ENCODE peak calls at places on chromosomes 7 and 10, in four cellular contexts. One of them, this sample, is unnamed.

GRCh38 chr7:97982647-97983046 is 7.3 kb downstream of the OCM2 start:
- DNase-seq in K562: no peak
- DNase-seq in GM23338: peak
- DNase-seq in GM12878: no peak
- DNase-seq in this sample: no peak

GRCh38 chr10:44965651-44966097 is 6.1 kb downstream of the RASSF4 start:
- DNase-seq in K562: no peak
- DNase-seq in GM23338: no peak
- DNase-seq in GM12878: no peak
- DNase-seq in this sample: no peak

GRCh38 chr7:82985144-82985802 is 177.4 kb downstream of the PCLO start:
- DNase-seq in K562: no peak
- DNase-seq in GM23338: no peak
- DNase-seq in GM12878: no peak
- DNase-seq in this sample: peak

GRCh38 chr10:17923728-17924127 is 28.0 kb upstream of the SLC39A12 start:
- DNase-seq in K562: no peak
- DNase-seq in GM23338: no peak
- DNase-seq in GM12878: no peak
- DNase-seq in this sample: peak

GRCh38 chr7:141451232-141451631 is 100.0 kb upstream of the AGK start:
- DNase-seq in K562: no peak
- DNase-seq in GM23338: no peak
- DNase-seq in GM12878: no peak
- DNase-seq in this sample: no peak

GRCh38 chr10:31526681-31527080 is 207.7 kb downstream of the ZEB1 start:
- DNase-seq in K562: no peak
- DNase-seq in GM23338: peak
- DNase-seq in GM12878: no peak
- DNase-seq in this sample: no peak

GRCh38 chr10:26780793-26781601 is 79.8 kb downstream of the ABI1 start:
- DNase-seq in K562: no peak
- DNase-seq in GM23338: peak
- DNase-seq in GM12878: peak
- DNase-seq in this sample: peak

GRCh38 chr7:16850772-16851466 is 30.9 kb downstream of the AGR3 start:
- DNase-seq in K562: no peak
- DNase-seq in GM23338: no peak
- DNase-seq in GM12878: no peak
- DNase-seq in this sample: no peak

GRCh38 chr7:100632951-100633717 is 8.2 kb downstream of the TFR2 start:
- DNase-seq in K562: peak
- DNase-seq in GM23338: peak
- DNase-seq in GM12878: no peak
- DNase-seq in this sample: peak

GRCh38 chr7:50470250-50471163 is 20.4 kb upstream of the FIGNL1 start:
- DNase-seq in K562: no peak
- DNase-seq in GM23338: no peak
- DNase-seq in GM12878: no peak
- DNase-seq in this sample: no peak

GRCh38 chr7:1136841-1137516 is 23.0 kb downstream of the ZFAND2A start:
- DNase-seq in K562: no peak
- DNase-seq in GM23338: peak
- DNase-seq in GM12878: no peak
- DNase-seq in this sample: peak

GRCh38 chr10:4812952-4813351 is 13.1 kb upstream of the AKR1E2 start:
- DNase-seq in K562: peak
- DNase-seq in GM23338: no peak
- DNase-seq in GM12878: no peak
- DNase-seq in this sample: peak

GRCh38 chr10:81915517-81915916 is 40.5 kb downstream of the NRG3 start:
- DNase-seq in K562: no peak
- DNase-seq in GM23338: peak
- DNase-seq in GM12878: no peak
- DNase-seq in this sample: no peak

GRCh38 chr10:93481213-93481930 is 762 bp downstream of the MYOF start:
- DNase-seq in K562: no peak
- DNase-seq in GM23338: no peak
- DNase-seq in GM12878: no peak
- DNase-seq in this sample: no peak

GRCh38 chr10:123134915-123135414 is 805 bp upstream of the HMX3 start:
- DNase-seq in K562: peak
- DNase-seq in GM23338: peak
- DNase-seq in GM12878: no peak
- DNase-seq in this sample: no peak

GRCh38 chr7:47405921-47406765 is 175.8 kb downstream of the TNS3 start:
- DNase-seq in K562: no peak
- DNase-seq in GM23338: no peak
- DNase-seq in GM12878: no peak
- DNase-seq in this sample: no peak

GRCh38 chr7:73742753-73743641 is 4.4 kb upstream of the ABHD11 start:
- DNase-seq in K562: no peak
- DNase-seq in GM23338: peak
- DNase-seq in GM12878: no peak
- DNase-seq in this sample: no peak

GRCh38 chr7:146314962-146315361 is 198.4 kb downstream of the CNTNAP2 start:
- DNase-seq in K562: no peak
- DNase-seq in GM23338: no peak
- DNase-seq in GM12878: no peak
- DNase-seq in this sample: no peak

GRCh38 chr7:151059362-151060112 is at the start of gene SLC4A2:
- DNase-seq in K562: peak
- DNase-seq in GM23338: peak
- DNase-seq in GM12878: no peak
- DNase-seq in this sample: peak

GRCh38 chr10:127848226-127848625 is 44.5 kb downstream of the CLRN3 start:
- DNase-seq in K562: no peak
- DNase-seq in GM23338: no peak
- DNase-seq in GM12878: no peak
- DNase-seq in this sample: no peak
- TF ChIP-seq JUNB in K562: no peak
- TF ChIP-seq JUNB in GM23338: no peak
- TF ChIP-seq JUNB in GM12878: no peak
- TF ChIP-seq JUNB in this sample: no peak

GRCh38 chr7:142720981-142721380 is 28.3 kb upstream of the PRSS1 start:
- DNase-seq in K562: no peak
- DNase-seq in GM23338: no peak
- DNase-seq in GM12878: no peak
- DNase-seq in this sample: no peak

GRCh38 chr7:142718314-142718713 is 31.0 kb upstream of the PRSS1 start:
- DNase-seq in K562: no peak
- DNase-seq in GM23338: no peak
- DNase-seq in GM12878: no peak
- DNase-seq in this sample: no peak

GRCh38 chr7:142720140-142720773 is 29.0 kb upstream of the PRSS1 start:
- DNase-seq in K562: no peak
- DNase-seq in GM23338: no peak
- DNase-seq in GM12878: no peak
- DNase-seq in this sample: no peak

GRCh38 chr7:142717453-142717852 is 31.8 kb upstream of the PRSS1 start:
- DNase-seq in K562: no peak
- DNase-seq in GM23338: no peak
- DNase-seq in GM12878: no peak
- DNase-seq in this sample: no peak

DNA sequence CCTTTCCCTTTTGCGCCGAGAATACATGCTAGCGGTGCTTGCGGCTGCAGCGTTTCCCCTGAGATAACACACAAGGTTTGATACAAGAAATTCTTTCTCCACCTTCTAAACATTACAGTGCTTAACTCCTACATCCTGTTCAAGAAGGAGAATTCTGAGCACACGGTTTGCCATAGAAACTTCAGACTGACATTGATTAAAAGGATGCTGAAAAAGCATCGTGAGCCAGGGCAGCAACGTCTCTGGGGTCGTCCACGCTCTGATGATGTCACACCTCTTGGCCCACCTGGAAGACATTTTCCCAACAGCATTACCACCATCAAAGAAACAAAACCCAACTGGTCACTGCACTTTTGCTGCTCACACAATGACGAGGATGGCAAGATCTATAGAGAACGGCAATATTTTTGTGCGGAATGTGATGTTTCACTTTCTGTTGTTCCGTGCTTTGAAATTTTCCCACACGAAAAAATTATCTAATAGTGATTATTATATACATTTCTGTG is 26.9 kb upstream of the PRSS1 start:
- DNase-seq in K562: no peak
- DNase-seq in GM23338: no peak
- DNase-seq in GM12878: no peak
- DNase-seq in this sample: no peak
- TF ChIP-seq JUNB in K562: no peak
- TF ChIP-seq JUNB in GM23338: no peak
- TF ChIP-seq JUNB in GM12878: no peak
- TF ChIP-seq JUNB in this sample: no peak

GRCh38 chr7:99004781-99005500 is 126.6 kb downstream of the TRRAP start:
- DNase-seq in K562: no peak
- DNase-seq in GM23338: no peak
- DNase-seq in GM12878: no peak
- DNase-seq in this sample: no peak
- TF ChIP-seq JUNB in K562: no peak
- TF ChIP-seq JUNB in GM23338: no peak
- TF ChIP-seq JUNB in GM12878: no peak
- TF ChIP-seq JUNB in this sample: no peak

DNA sequence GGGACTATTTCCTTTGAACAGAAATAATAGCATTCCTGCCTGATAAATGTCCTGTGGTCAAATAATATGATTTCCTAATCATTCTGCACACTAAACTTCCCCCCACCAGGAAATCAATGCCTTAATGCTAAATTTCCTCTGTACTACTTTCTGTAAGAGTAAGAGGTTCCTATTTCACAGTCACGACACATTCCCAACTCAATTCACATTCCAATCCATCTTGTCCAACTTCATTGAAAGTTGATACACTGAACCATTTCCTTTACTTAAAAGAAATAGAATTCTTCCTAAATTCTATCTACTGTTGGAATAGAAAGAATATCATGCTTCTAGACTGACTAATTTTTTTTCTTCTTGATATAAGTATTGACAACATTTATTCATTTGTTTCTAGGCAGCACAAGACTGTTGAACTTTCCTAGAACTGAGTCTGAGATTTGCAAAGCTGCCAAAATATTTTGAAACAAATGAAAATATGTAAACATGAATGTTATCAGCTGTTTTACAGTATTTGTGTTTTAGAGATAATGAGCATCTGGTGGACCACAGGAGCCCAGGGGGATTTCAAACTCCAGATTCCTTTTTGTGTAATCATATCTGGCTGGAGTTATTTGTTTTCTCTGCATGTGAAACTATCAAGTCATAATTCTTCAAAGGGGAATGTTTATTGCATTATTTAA is 121.5 kb downstream of the TPST1 start:
- DNase-seq in K562: no peak
- DNase-seq in GM23338: no peak
- DNase-seq in GM12878: no peak
- DNase-seq in this sample: no peak
- TF ChIP-seq JUNB in K562: no peak
- TF ChIP-seq JUNB in GM23338: no peak
- TF ChIP-seq JUNB in GM12878: no peak
- TF ChIP-seq JUNB in this sample: no peak

GRCh38 chr10:133324198-133324792 is 12.4 kb downstream of the CALY start:
- DNase-seq in K562: peak
- DNase-seq in GM23338: peak
- DNase-seq in GM12878: no peak
- DNase-seq in this sample: peak
- TF ChIP-seq JUNB in K562: no peak
- TF ChIP-seq JUNB in GM23338: no peak
- TF ChIP-seq JUNB in GM12878: no peak
- TF ChIP-seq JUNB in this sample: no peak

DNA sequence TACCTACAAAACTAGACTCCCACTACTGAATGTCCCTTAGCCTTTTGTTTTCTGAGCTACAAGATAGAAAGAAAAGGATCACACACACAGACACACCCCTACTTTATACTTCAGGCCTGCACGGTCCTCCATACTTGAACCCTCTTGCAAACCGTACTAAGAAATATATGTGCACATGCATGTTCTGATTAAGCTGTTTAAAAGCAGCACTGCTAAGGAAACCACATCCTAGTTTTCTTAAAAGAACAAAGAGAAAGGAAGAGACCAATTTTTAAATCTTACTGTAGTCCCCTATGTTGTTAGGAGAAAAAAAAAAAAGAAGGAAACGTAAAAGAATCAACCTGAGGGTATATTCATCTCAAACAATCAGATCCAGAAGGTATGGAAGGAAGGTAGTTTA is 501.2 kb downstream of the PARD3 start:
- DNase-seq in K562: no peak
- DNase-seq in GM23338: no peak
- DNase-seq in GM12878: no peak
- DNase-seq in this sample: no peak
- TF ChIP-seq JUNB in K562: no peak
- TF ChIP-seq JUNB in GM23338: no peak
- TF ChIP-seq JUNB in GM12878: no peak
- TF ChIP-seq JUNB in this sample: no peak

DNA sequence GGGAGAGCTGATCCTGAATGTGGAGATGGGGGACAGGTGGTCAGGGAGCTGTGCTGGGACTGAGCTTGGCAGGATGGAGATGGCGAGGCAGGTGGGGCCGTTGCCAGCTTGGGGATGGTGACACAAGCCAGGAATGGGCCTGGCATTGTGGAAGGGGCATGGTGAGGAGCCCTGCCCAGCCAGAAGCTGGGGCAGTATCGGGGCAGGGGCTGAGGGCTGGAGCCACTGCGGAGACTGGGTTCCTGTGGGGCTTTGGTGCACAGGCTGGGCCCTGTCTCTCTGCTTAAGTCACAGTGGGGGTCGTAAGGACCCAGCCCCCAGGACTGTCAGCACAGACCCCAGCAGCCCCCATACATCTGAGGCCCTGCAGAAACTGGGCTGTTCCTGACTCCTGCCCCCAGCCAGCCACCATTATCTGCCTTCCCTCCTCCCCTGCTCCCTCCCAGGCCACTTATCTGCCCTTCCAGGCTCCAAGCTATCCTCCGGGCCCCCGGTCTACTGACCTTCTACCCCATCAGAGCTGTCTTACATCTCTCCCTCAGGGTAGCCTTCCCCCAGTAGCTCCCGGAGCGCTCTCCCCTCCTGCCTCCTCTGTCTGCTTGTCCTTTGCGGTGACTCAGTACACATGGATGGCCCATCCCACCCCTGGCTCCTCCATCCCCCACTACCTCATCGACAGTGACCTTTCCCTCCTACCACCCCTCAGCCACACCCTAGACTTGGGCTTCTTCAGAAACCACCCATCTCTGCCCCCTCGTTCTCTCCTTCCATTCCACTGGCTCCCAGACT is 44.2 kb downstream of the PPIF start:
- DNase-seq in K562: peak
- DNase-seq in GM23338: no peak
- DNase-seq in GM12878: no peak
- DNase-seq in this sample: no peak
- TF ChIP-seq JUNB in K562: no peak
- TF ChIP-seq JUNB in GM23338: no peak
- TF ChIP-seq JUNB in GM12878: no peak
- TF ChIP-seq JUNB in this sample: no peak

This sample was measured in A549.